ENCODE peak calls at places on chromosomes 4 and X, in ten cellular contexts. One of them, this sample, is unnamed.

GRCh38 chrX:111270339-111270738 is at the start of gene CAPN6:
- DNase-seq in foreskin fibroblast: no peak
- DNase-seq in choroid plexus epithelial cell: peak
- DNase-seq in A673: peak
- DNase-seq in esophagus squamous epithelium: no peak
- DNase-seq in psoas muscle: peak
- DNase-seq in fibroblast of mammary gland: peak
- DNase-seq in GM06990: no peak
- DNase-seq in tibial artery: no peak
- DNase-seq in PC-3: peak
- DNase-seq in this sample: no peak

GRCh38 chrX:33183366-33183765 is 28.0 kb downstream of the DMD start:
- DNase-seq in foreskin fibroblast: no peak
- DNase-seq in choroid plexus epithelial cell: peak
- DNase-seq in A673: peak
- DNase-seq in esophagus squamous epithelium: no peak
- DNase-seq in psoas muscle: peak
- DNase-seq in fibroblast of mammary gland: peak
- DNase-seq in GM06990: no peak
- DNase-seq in tibial artery: peak
- DNase-seq in PC-3: no peak
- DNase-seq in this sample: peak

GRCh38 chr4:61173799-61174198 is 26.3 kb upstream of the ADGRL3 start:
- DNase-seq in foreskin fibroblast: no peak
- DNase-seq in choroid plexus epithelial cell: peak
- DNase-seq in A673: no peak
- DNase-seq in esophagus squamous epithelium: no peak
- DNase-seq in psoas muscle: no peak
- DNase-seq in fibroblast of mammary gland: no peak
- DNase-seq in GM06990: no peak
- DNase-seq in tibial artery: no peak
- DNase-seq in PC-3: peak
- DNase-seq in this sample: no peak

GRCh38 chrX:2819345-2820130 is 9.2 kb upstream of the GYG2 start:
- DNase-seq in foreskin fibroblast: no peak
- DNase-seq in choroid plexus epithelial cell: peak
- DNase-seq in A673: peak
- DNase-seq in esophagus squamous epithelium: no peak
- DNase-seq in psoas muscle: no peak
- DNase-seq in fibroblast of mammary gland: peak
- DNase-seq in GM06990: no peak
- DNase-seq in tibial artery: no peak
- DNase-seq in PC-3: peak
- DNase-seq in this sample: peak

GRCh38 chrX:1134156-1134555 is 78.3 kb downstream of the CRLF2 start:
- DNase-seq in foreskin fibroblast: no peak
- DNase-seq in choroid plexus epithelial cell: no peak
- DNase-seq in A673: no peak
- DNase-seq in esophagus squamous epithelium: no peak
- DNase-seq in psoas muscle: no peak
- DNase-seq in fibroblast of mammary gland: no peak
- DNase-seq in GM06990: no peak
- DNase-seq in tibial artery: peak
- DNase-seq in PC-3: no peak
- DNase-seq in this sample: peak

GRCh38 chr4:188534297-188534696 is 395.1 kb downstream of the TRIML1 start:
- DNase-seq in foreskin fibroblast: no peak
- DNase-seq in choroid plexus epithelial cell: no peak
- DNase-seq in A673: no peak
- DNase-seq in esophagus squamous epithelium: no peak
- DNase-seq in psoas muscle: no peak
- DNase-seq in fibroblast of mammary gland: no peak
- DNase-seq in GM06990: no peak
- DNase-seq in tibial artery: no peak
- DNase-seq in PC-3: no peak
- DNase-seq in this sample: no peak

GRCh38 chrX:107496786-107497185 is 47.3 kb downstream of the FRMPD3 start:
- DNase-seq in foreskin fibroblast: no peak
- DNase-seq in choroid plexus epithelial cell: no peak
- DNase-seq in A673: no peak
- DNase-seq in esophagus squamous epithelium: no peak
- DNase-seq in psoas muscle: no peak
- DNase-seq in fibroblast of mammary gland: no peak
- DNase-seq in GM06990: no peak
- DNase-seq in tibial artery: no peak
- DNase-seq in PC-3: no peak
- DNase-seq in this sample: no peak

GRCh38 chrX:95903490-95903889 is 781.2 kb upstream of the DIAPH2 start:
- DNase-seq in foreskin fibroblast: no peak
- DNase-seq in choroid plexus epithelial cell: peak
- DNase-seq in A673: peak
- DNase-seq in esophagus squamous epithelium: no peak
- DNase-seq in psoas muscle: no peak
- DNase-seq in fibroblast of mammary gland: no peak
- DNase-seq in GM06990: no peak
- DNase-seq in tibial artery: no peak
- DNase-seq in PC-3: peak
- DNase-seq in this sample: no peak

GRCh38 chr4:17068885-17069284 is 170.4 kb upstream of the LDB2 start:
- DNase-seq in foreskin fibroblast: no peak
- DNase-seq in choroid plexus epithelial cell: no peak
- DNase-seq in A673: no peak
- DNase-seq in esophagus squamous epithelium: no peak
- DNase-seq in psoas muscle: no peak
- DNase-seq in fibroblast of mammary gland: no peak
- DNase-seq in GM06990: no peak
- DNase-seq in tibial artery: no peak
- DNase-seq in PC-3: no peak
- DNase-seq in this sample: no peak

GRCh38 chr4:1002131-1002630 is 9.0 kb upstream of the SLC26A1 start:
- DNase-seq in foreskin fibroblast: no peak
- DNase-seq in choroid plexus epithelial cell: peak
- DNase-seq in A673: no peak
- DNase-seq in esophagus squamous epithelium: no peak
- DNase-seq in psoas muscle: peak
- DNase-seq in fibroblast of mammary gland: peak
- DNase-seq in GM06990: no peak
- DNase-seq in tibial artery: no peak
- DNase-seq in PC-3: no peak
- DNase-seq in this sample: no peak

GRCh38 chrX:108199691-108200090 is 108.1 kb downstream of the ATG4A start:
- DNase-seq in foreskin fibroblast: peak
- DNase-seq in choroid plexus epithelial cell: peak
- DNase-seq in A673: peak
- DNase-seq in esophagus squamous epithelium: no peak
- DNase-seq in psoas muscle: no peak
- DNase-seq in fibroblast of mammary gland: peak
- DNase-seq in GM06990: no peak
- DNase-seq in tibial artery: no peak
- DNase-seq in PC-3: peak
- DNase-seq in this sample: no peak

GRCh38 chrX:437636-438390 is 51.1 kb upstream of the PPP2R3B start:
- DNase-seq in foreskin fibroblast: peak
- DNase-seq in choroid plexus epithelial cell: peak
- DNase-seq in A673: no peak
- DNase-seq in esophagus squamous epithelium: no peak
- DNase-seq in psoas muscle: peak
- DNase-seq in fibroblast of mammary gland: no peak
- DNase-seq in GM06990: no peak
- DNase-seq in tibial artery: no peak
- DNase-seq in PC-3: peak
- DNase-seq in this sample: no peak

GRCh38 chr4:154779362-154779947 is 1.6 kb upstream of the RBM46 start:
- DNase-seq in foreskin fibroblast: peak
- DNase-seq in choroid plexus epithelial cell: peak
- DNase-seq in A673: peak
- DNase-seq in esophagus squamous epithelium: no peak
- DNase-seq in psoas muscle: no peak
- DNase-seq in fibroblast of mammary gland: peak
- DNase-seq in GM06990: no peak
- DNase-seq in tibial artery: no peak
- DNase-seq in PC-3: peak
- DNase-seq in this sample: no peak

GRCh38 chrX:155953055-155953454 is 44.4 kb upstream of the IL9R start:
- DNase-seq in foreskin fibroblast: no peak
- DNase-seq in choroid plexus epithelial cell: no peak
- DNase-seq in A673: no peak
- DNase-seq in esophagus squamous epithelium: no peak
- DNase-seq in psoas muscle: no peak
- DNase-seq in fibroblast of mammary gland: no peak
- DNase-seq in GM06990: no peak
- DNase-seq in tibial artery: no peak
- DNase-seq in PC-3: no peak
- DNase-seq in this sample: no peak

GRCh38 chr4:1536579-1537409 is 130.6 kb upstream of the NKX1-1 start:
- DNase-seq in foreskin fibroblast: no peak
- DNase-seq in choroid plexus epithelial cell: no peak
- DNase-seq in A673: no peak
- DNase-seq in esophagus squamous epithelium: no peak
- DNase-seq in psoas muscle: peak
- DNase-seq in fibroblast of mammary gland: no peak
- DNase-seq in GM06990: no peak
- DNase-seq in tibial artery: no peak
- DNase-seq in PC-3: no peak
- DNase-seq in this sample: no peak

GRCh38 chrX:149272690-149273463 is 232.2 kb downstream of the IDS start:
- DNase-seq in foreskin fibroblast: peak
- DNase-seq in choroid plexus epithelial cell: no peak
- DNase-seq in A673: no peak
- DNase-seq in esophagus squamous epithelium: no peak
- DNase-seq in psoas muscle: no peak
- DNase-seq in fibroblast of mammary gland: no peak
- DNase-seq in GM06990: no peak
- DNase-seq in tibial artery: no peak
- DNase-seq in PC-3: no peak
- DNase-seq in this sample: no peak

DNA sequence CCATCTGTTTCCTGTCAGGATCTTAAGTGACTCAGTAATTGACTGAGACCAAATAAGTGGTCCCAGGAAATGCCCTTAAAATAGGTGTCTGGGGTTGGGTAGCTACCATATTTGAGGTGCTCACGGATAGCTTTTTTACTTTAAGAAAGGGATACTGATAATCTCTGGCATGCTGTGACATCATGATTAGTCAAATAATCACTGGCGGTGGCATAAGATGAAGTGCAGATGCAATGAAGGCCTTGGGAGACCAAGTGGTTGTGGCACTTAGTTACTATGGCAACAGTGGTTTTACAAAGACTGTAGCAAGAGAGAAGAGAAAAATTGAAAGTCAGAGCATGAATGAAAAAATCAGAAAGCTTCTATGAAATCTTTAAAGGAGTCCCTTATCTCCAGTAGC is 114.5 kb upstream of the SLIT2 start:
- DNase-seq in foreskin fibroblast: peak
- DNase-seq in choroid plexus epithelial cell: no peak
- DNase-seq in A673: peak
- DNase-seq in esophagus squamous epithelium: no peak
- DNase-seq in psoas muscle: no peak
- DNase-seq in fibroblast of mammary gland: peak
- DNase-seq in GM06990: no peak
- DNase-seq in tibial artery: no peak
- DNase-seq in PC-3: no peak
- DNase-seq in this sample: no peak
- H3K4me3 ChIP-seq in foreskin fibroblast: no peak
- H3K4me3 ChIP-seq in choroid plexus epithelial cell: no peak
- H3K4me3 ChIP-seq in A673: no peak
- H3K4me3 ChIP-seq in esophagus squamous epithelium: no peak
- H3K4me3 ChIP-seq in psoas muscle: no peak
- H3K4me3 ChIP-seq in fibroblast of mammary gland: no peak
- H3K4me3 ChIP-seq in GM06990: no peak
- H3K4me3 ChIP-seq in tibial artery: no peak
- H3K4me3 ChIP-seq in PC-3: no peak
- H3K4me3 ChIP-seq in this sample: no peak

DNA sequence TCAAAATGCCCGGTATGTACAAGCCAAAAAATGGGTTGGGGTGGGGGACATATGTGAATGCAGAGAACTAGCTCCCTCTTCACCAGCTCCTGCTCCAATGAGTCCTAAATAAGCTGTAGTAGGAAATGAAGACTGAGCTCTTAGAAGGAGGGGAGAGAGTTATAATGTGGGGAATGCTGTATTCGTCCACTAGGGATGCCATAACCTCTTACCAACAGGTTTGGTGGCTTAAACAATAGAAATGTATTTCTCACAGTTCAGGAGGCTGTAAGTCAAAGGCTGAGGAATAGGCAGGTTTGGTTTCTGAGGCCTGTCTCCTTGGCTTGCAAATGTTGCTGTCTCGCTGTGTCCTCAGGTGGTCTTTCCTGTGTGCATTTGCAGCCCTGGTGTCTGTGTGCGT is 4.4 kb upstream of the INPP4B start:
- DNase-seq in foreskin fibroblast: no peak
- DNase-seq in choroid plexus epithelial cell: no peak
- DNase-seq in A673: no peak
- DNase-seq in esophagus squamous epithelium: no peak
- DNase-seq in psoas muscle: no peak
- DNase-seq in fibroblast of mammary gland: no peak
- DNase-seq in GM06990: no peak
- DNase-seq in tibial artery: no peak
- DNase-seq in PC-3: peak
- DNase-seq in this sample: no peak
- TF ChIP-seq CTCF in foreskin fibroblast: peak
- TF ChIP-seq CTCF in choroid plexus epithelial cell: peak
- TF ChIP-seq CTCF in A673: peak
- TF ChIP-seq CTCF in esophagus squamous epithelium: no peak
- TF ChIP-seq CTCF in psoas muscle: no peak
- TF ChIP-seq CTCF in fibroblast of mammary gland: peak
- TF ChIP-seq CTCF in GM06990: no peak
- TF ChIP-seq CTCF in tibial artery: peak
- TF ChIP-seq CTCF in PC-3: peak
- TF ChIP-seq CTCF in this sample: no peak

GRCh38 chr4:152464030-152464823 is 71.7 kb downstream of the FBXW7 start:
- DNase-seq in foreskin fibroblast: no peak
- DNase-seq in choroid plexus epithelial cell: peak
- DNase-seq in A673: peak
- DNase-seq in esophagus squamous epithelium: no peak
- DNase-seq in psoas muscle: no peak
- DNase-seq in fibroblast of mammary gland: no peak
- DNase-seq in GM06990: no peak
- DNase-seq in tibial artery: no peak
- DNase-seq in PC-3: no peak
- DNase-seq in this sample: no peak
- H3K4me3 ChIP-seq in foreskin fibroblast: no peak
- H3K4me3 ChIP-seq in choroid plexus epithelial cell: no peak
- H3K4me3 ChIP-seq in A673: peak
- H3K4me3 ChIP-seq in esophagus squamous epithelium: no peak
- H3K4me3 ChIP-seq in psoas muscle: no peak
- H3K4me3 ChIP-seq in fibroblast of mammary gland: no peak
- H3K4me3 ChIP-seq in GM06990: no peak
- H3K4me3 ChIP-seq in tibial artery: no peak
- H3K4me3 ChIP-seq in PC-3: no peak
- H3K4me3 ChIP-seq in this sample: no peak

DNA sequence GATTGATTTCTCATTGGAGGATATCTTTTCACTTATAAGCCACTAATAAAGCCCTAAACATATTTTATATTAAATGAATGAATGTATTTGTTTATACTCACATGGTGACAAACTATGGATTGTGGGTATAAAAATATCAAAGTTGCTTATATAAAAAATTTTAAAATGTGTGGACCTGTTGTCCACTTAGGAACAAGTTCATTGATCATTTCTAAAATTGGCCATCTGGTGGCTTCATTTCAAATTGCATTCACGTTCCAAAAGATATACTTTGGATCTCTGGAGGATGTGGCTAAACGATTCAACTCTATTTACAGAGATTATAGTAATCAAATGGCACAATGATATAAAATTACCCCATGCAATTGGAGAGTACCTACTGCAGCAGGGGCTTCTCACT is 32.5 kb downstream of the FSTL5 start:
- DNase-seq in foreskin fibroblast: no peak
- DNase-seq in choroid plexus epithelial cell: peak
- DNase-seq in A673: peak
- DNase-seq in esophagus squamous epithelium: no peak
- DNase-seq in psoas muscle: no peak
- DNase-seq in fibroblast of mammary gland: no peak
- DNase-seq in GM06990: no peak
- DNase-seq in tibial artery: no peak
- DNase-seq in PC-3: peak
- DNase-seq in this sample: no peak
- TF ChIP-seq CTCF in foreskin fibroblast: no peak
- TF ChIP-seq CTCF in choroid plexus epithelial cell: peak
- TF ChIP-seq CTCF in A673: peak
- TF ChIP-seq CTCF in esophagus squamous epithelium: no peak
- TF ChIP-seq CTCF in psoas muscle: no peak
- TF ChIP-seq CTCF in fibroblast of mammary gland: no peak
- TF ChIP-seq CTCF in GM06990: peak
- TF ChIP-seq CTCF in tibial artery: no peak
- TF ChIP-seq CTCF in PC-3: peak
- TF ChIP-seq CTCF in this sample: no peak

This sample was measured in coronary artery.